ENCODE peak calls at places on chromosomes 13 and 19, in eight cellular contexts. W is HEK293T; H is stomach; V is SHP77; S is nephron progenitor cell; E is activated CD8-positive, alpha-beta memory T cell treated with anti-CD3 and anti-CD28 coated beads for 1 hour; K is GM10248; L is heart left ventricle. A is an unnamed sample.

GRCh38 chr13:45773236-45773635 is 71.1 kb downstream of the CBY2 start:
- DNase-seq in S (no peak), L (no peak), H (no peak), V (no peak), E (no peak), W (no peak), K (no peak), A (no peak)

GRCh38 chr13:76808927-76809326 is 77.3 kb downstream of the KCTD12 start:
- DNase-seq in W (no peak), S (no peak), V (no peak), K (no peak), E (no peak), L (no peak), H (no peak), A (no peak)

GRCh38 chr19:14400913-14401312 is 18.2 kb downstream of the DDX39A start:
- DNase-seq in E (no peak), K (no peak), H (no peak), W (no peak), L (no peak), S (no peak), V (no peak), A (no peak)

GRCh38 chr13:21501709-21502108 is 42.6 kb upstream of the ZDHHC20 start:
- DNase-seq in L (no peak), V (no peak), K (no peak), S (no peak), E (no peak), H (no peak), W (peak; percentile 4), A (no peak)

GRCh38 chr13:106038752-106039151 is 496.7 kb downstream of the EFNB2 start:
- DNase-seq in K (no peak), H (no peak), S (no peak), W (no peak), L (no peak), V (no peak), E (no peak), A (no peak)

GRCh38 chr13:57582032-57582431 is 49.5 kb upstream of the PCDH17 start:
- DNase-seq in V (no peak), E (no peak), L (no peak), K (no peak), H (no peak), W (peak; percentile 14), S (no peak), A (no peak)

GRCh38 chr13:79141082-79141481 is 265.0 kb downstream of the RBM26 start:
- DNase-seq in V (no peak), H (no peak), K (no peak), E (no peak), L (no peak), S (no peak), W (no peak), A (no peak)

GRCh38 chr19:55550321-55550650 is 4.9 kb upstream of the SBK3 start:
- DNase-seq in K (no peak), L (no peak), V (no peak), H (no peak), S (no peak), E (no peak), W (no peak), A (no peak)

GRCh38 chr19:38037151-38037611 is 130.2 kb downstream of the SIPA1L3 start:
- DNase-seq in K (no peak), W (no peak), L (no peak), E (no peak), S (no peak), H (no peak), V (peak; percentile 56), A (no peak)

GRCh38 chr13:102724923-102725322 is 30.1 kb upstream of the METTL21C start:
- DNase-seq in W (peak; percentile 25), L (no peak), V (peak; percentile 35), H (no peak), S (no peak), K (no peak), E (no peak), A (no peak)

GRCh38 chr13:30031488-30031887 is 181.1 kb upstream of the UBL3 start:
- DNase-seq in H (no peak), S (no peak), W (no peak), L (no peak), V (no peak), E (no peak), K (no peak), A (no peak)

GRCh38 chr19:2691951-2692350 is 10.5 kb downstream of the GNG7 start:
- DNase-seq in E (no peak), L (no peak), V (no peak), S (no peak), K (no peak), H (no peak), W (no peak), A (no peak)